ENCODE peak calls at places on chromosomes 6 and 20, in ten cellular contexts. S is T-helper 2 cell; M is M059J; Q is left cardiac atrium; P is left colon; U is stimulated activated CD8-positive, alpha-beta memory T cell treated with anti-CD3 and anti-CD28 coated beads, Interleukin-2, amount 100 ng/mL, for 1 hour; X is germinal center; O is esophagus muscularis mucosa; E is fibroblast of the aortic adventitia; W is frontal cortex. H is an unnamed sample.

GRCh38 chr20:37845261-37845681 is 57.7 kb upstream of the VSTM2L start:
- DNase-seq in X (no peak), P (no peak), U (no peak), E (no peak), Q (peak), O (no peak), W (no peak), S (no peak), M (no peak), H (no peak)

GRCh38 chr6:158471339-158471738 is 88.6 kb upstream of the TMEM181 start:
- DNase-seq in Q (no peak), W (no peak), X (no peak), P (no peak), U (no peak), M (peak), O (no peak), S (no peak), E (no peak), H (no peak)

GRCh38 chr20:7379621-7380220 is 560.5 kb downstream of the HAO1 start:
- DNase-seq in U (no peak), O (no peak), Q (no peak), X (no peak), P (no peak), S (no peak), W (no peak), E (no peak), M (peak), H (no peak)

GRCh38 chr6:12013368-12013617 is 1.2 kb downstream of the HIVEP1 start:
- DNase-seq in E (no peak), U (no peak), W (no peak), X (no peak), P (no peak), O (no peak), M (no peak), Q (no peak), S (no peak), H (no peak)

GRCh38 chr6:94027374-94027773 is 608.0 kb upstream of the EPHA7 start:
- DNase-seq in W (no peak), P (no peak), Q (no peak), M (no peak), O (no peak), S (no peak), U (no peak), X (no peak), E (no peak), H (no peak)

GRCh38 chr20:61581825-61582188 is 329.7 kb downstream of the CDH4 start:
- DNase-seq in M (no peak), X (no peak), P (no peak), W (no peak), U (no peak), O (no peak), S (no peak), E (no peak), Q (no peak), H (no peak)

GRCh38 chr6:43768506-43768860 is 1.5 kb upstream of the VEGFA start:
- DNase-seq in X (no peak), P (no peak), M (no peak), O (no peak), U (no peak), E (peak), Q (peak), S (no peak), W (no peak), H (no peak)

GRCh38 chr6:148557796-148558457 is 188.9 kb upstream of the UST start:
- DNase-seq in O (no peak), P (no peak), X (no peak), E (no peak), W (no peak), Q (no peak), S (no peak), M (peak), U (no peak), H (no peak)

GRCh38 chr6:159919011-159919511 is 28.3 kb downstream of the MAS1 start:
- DNase-seq in E (peak), P (no peak), M (peak), O (no peak), X (no peak), Q (no peak), U (no peak), S (no peak), W (no peak), H (no peak)

GRCh38 chr6:157376706-157377230 is 4.2 kb upstream of the ZDHHC14 start:
- DNase-seq in E (no peak), U (no peak), O (no peak), P (no peak), X (no peak), W (no peak), M (no peak), Q (no peak), S (no peak), H (no peak)

GRCh38 chr6:30013296-30013922 is 47.7 kb upstream of the POLR1H start:
- DNase-seq in X (peak), E (peak), M (peak), S (peak), O (peak), P (peak), W (peak), U (no peak), Q (no peak), H (no peak)

GRCh38 chr6:20569000-20569610 is 34.8 kb downstream of the CDKAL1 start:
- DNase-seq in U (no peak), Q (no peak), W (no peak), O (no peak), S (no peak), P (no peak), X (no peak), M (peak), E (peak), H (no peak)

GRCh38 chr6:90021701-90022100 is 127.4 kb downstream of the GJA10 start:
- DNase-seq in W (no peak), P (no peak), S (no peak), Q (no peak), X (no peak), E (no peak), U (no peak), M (no peak), O (no peak), H (no peak)

GRCh38 chr6:82179415-82179814 is 68.1 kb downstream of the IBTK start:
- DNase-seq in P (no peak), M (no peak), O (no peak), U (no peak), X (no peak), W (no peak), Q (no peak), S (no peak), E (no peak), H (no peak)

GRCh38 chr20:8194721-8195120 is 62.7 kb downstream of the PLCB1 start:
- DNase-seq in X (no peak), M (no peak), Q (no peak), O (no peak), P (no peak), E (no peak), U (no peak), W (no peak), S (no peak), H (no peak)

GRCh38 chr20:56829788-56830385 is 200.8 kb downstream of the TFAP2C start:
- DNase-seq in O (no peak), P (no peak), S (no peak), E (no peak), M (no peak), W (no peak), U (no peak), X (no peak), Q (no peak), H (no peak)

GRCh38 chr20:37007898-37008649 is 56.6 kb upstream of the SAMHD1 start:
- DNase-seq in Q (no peak), O (no peak), W (no peak), X (peak), E (peak), U (no peak), S (no peak), P (no peak), M (peak), H (no peak)

GRCh38 chr6:154213782-154214181 is 142.8 kb downstream of the IPCEF1 start:
- DNase-seq in Q (no peak), E (no peak), O (no peak), M (no peak), W (no peak), X (no peak), U (no peak), P (no peak), S (no peak), H (no peak)

GRCh38 chr6:35381132-35381531 is 38.8 kb downstream of the PPARD start:
- DNase-seq in E (peak), O (no peak), U (no peak), P (no peak), Q (no peak), S (no peak), M (peak), W (no peak), X (no peak), H (no peak)

GRCh38 chr20:31559704-31560093 is 45.4 kb upstream of the ID1 start:
- DNase-seq in O (no peak), S (no peak), P (no peak), E (no peak), X (no peak), M (peak), U (no peak), Q (no peak), W (no peak), H (no peak)

GRCh38 chr6:7438011-7438410 is 48.4 kb downstream of the RIOK1 start:
- DNase-seq in E (no peak), Q (no peak), W (no peak), U (no peak), O (no peak), P (no peak), S (no peak), M (no peak), X (no peak), H (no peak)

GRCh38 chr6:151806757-151807512 is 547 bp upstream of the ESR1 start:
- DNase-seq in Q (no peak), U (no peak), O (no peak), S (no peak), W (no peak), P (no peak), M (no peak), E (peak), X (peak), H (no peak)

GRCh38 chr20:52622086-52622485 is 350.1 kb upstream of the TSHZ2 start:
- DNase-seq in E (no peak), W (no peak), M (peak), O (no peak), Q (no peak), S (no peak), X (no peak), P (no peak), U (no peak), H (no peak)

GRCh38 chr6:139027620-139028182 is 844 bp upstream of the ABRACL start:
- DNase-seq in P (peak), M (no peak), X (peak), U (no peak), S (peak), Q (no peak), W (no peak), O (no peak), E (peak), H (no peak)

GRCh38 chr6:166420351-166420750 is 37.6 kb upstream of the MPC1 start:
- DNase-seq in P (no peak), W (no peak), M (peak), E (peak), S (no peak), O (no peak), U (no peak), Q (no peak), X (no peak), H (peak)

GRCh38 chr20:14902432-14903089 is 565.1 kb upstream of the FLRT3 start:
- DNase-seq in Q (no peak), P (no peak), U (no peak), M (no peak), W (no peak), E (no peak), O (no peak), S (no peak), X (no peak), H (no peak)

GRCh38 chr6:143449731-143450452 is 603 bp downstream of the ADAT2 start:
- DNase-seq in U (peak), E (peak), Q (no peak), M (peak), X (peak), W (no peak), O (no peak), P (peak), S (peak), H (no peak)

H was measured in natural killer cell treated with Interleukin-12 subunit alpha and Interleukin-12 subunit beta and Interleukin-15 and Interleukin-18, amount 100 ng/mL, for 72 hours.